ENCODE peak calls at places on chromosomes 13 and 19, in ten cellular contexts. One of them, this sample, is unnamed.

GRCh38 chr13:99013951-99014350 is 36.1 kb upstream of the DOCK9 start:
- DNase-seq in sigmoid colon: no peak
- DNase-seq in RWPE1: no peak
- DNase-seq in brain microvascular endothelial cell: no peak
- DNase-seq in heart right ventricle: no peak
- DNase-seq in transverse colon: no peak
- DNase-seq in A549: no peak
- DNase-seq in lung: peak
- DNase-seq in AG09309: no peak
- DNase-seq in foreskin keratinocyte: no peak
- DNase-seq in this sample: no peak

GRCh38 chr19:14113762-14114414 is 3.7 kb downstream of the PRKACA start:
- DNase-seq in sigmoid colon: no peak
- DNase-seq in transverse colon: peak
- DNase-seq in heart right ventricle: peak
- DNase-seq in foreskin keratinocyte: no peak
- DNase-seq in brain microvascular endothelial cell: no peak
- DNase-seq in lung: peak
- DNase-seq in AG09309: no peak
- DNase-seq in A549: no peak
- DNase-seq in RWPE1: no peak
- DNase-seq in this sample: no peak

GRCh38 chr19:39212377-39212742 is 8.3 kb upstream of the SYCN start:
- DNase-seq in A549: no peak
- DNase-seq in RWPE1: no peak
- DNase-seq in foreskin keratinocyte: no peak
- DNase-seq in brain microvascular endothelial cell: peak
- DNase-seq in AG09309: no peak
- DNase-seq in lung: peak
- DNase-seq in heart right ventricle: no peak
- DNase-seq in sigmoid colon: no peak
- DNase-seq in transverse colon: peak
- DNase-seq in this sample: peak

GRCh38 chr19:13277104-13277809 is 127.0 kb downstream of the IER2 start:
- DNase-seq in RWPE1: peak
- DNase-seq in A549: peak
- DNase-seq in transverse colon: peak
- DNase-seq in sigmoid colon: no peak
- DNase-seq in heart right ventricle: peak
- DNase-seq in AG09309: peak
- DNase-seq in foreskin keratinocyte: peak
- DNase-seq in brain microvascular endothelial cell: peak
- DNase-seq in lung: peak
- DNase-seq in this sample: peak

GRCh38 chr19:507286-508203 is at the start of gene TPGS1:
- DNase-seq in heart right ventricle: peak
- DNase-seq in sigmoid colon: peak
- DNase-seq in AG09309: no peak
- DNase-seq in A549: no peak
- DNase-seq in lung: peak
- DNase-seq in foreskin keratinocyte: no peak
- DNase-seq in RWPE1: peak
- DNase-seq in brain microvascular endothelial cell: peak
- DNase-seq in transverse colon: peak
- DNase-seq in this sample: peak

GRCh38 chr13:51714663-51715168 is 89.2 kb downstream of the DHRS12 start:
- DNase-seq in foreskin keratinocyte: peak
- DNase-seq in transverse colon: no peak
- DNase-seq in A549: no peak
- DNase-seq in RWPE1: peak
- DNase-seq in heart right ventricle: no peak
- DNase-seq in sigmoid colon: no peak
- DNase-seq in lung: no peak
- DNase-seq in brain microvascular endothelial cell: peak
- DNase-seq in AG09309: no peak
- DNase-seq in this sample: peak

GRCh38 chr13:21676611-21677021 is 5.7 kb downstream of the FGF9 start:
- DNase-seq in heart right ventricle: no peak
- DNase-seq in brain microvascular endothelial cell: no peak
- DNase-seq in foreskin keratinocyte: no peak
- DNase-seq in AG09309: no peak
- DNase-seq in RWPE1: no peak
- DNase-seq in transverse colon: peak
- DNase-seq in A549: no peak
- DNase-seq in lung: no peak
- DNase-seq in sigmoid colon: peak
- DNase-seq in this sample: no peak

GRCh38 chr13:110560606-110561334 is 752 bp downstream of the RAB20 start:
- DNase-seq in brain microvascular endothelial cell: peak
- DNase-seq in heart right ventricle: peak
- DNase-seq in A549: no peak
- DNase-seq in AG09309: no peak
- DNase-seq in transverse colon: peak
- DNase-seq in sigmoid colon: peak
- DNase-seq in RWPE1: peak
- DNase-seq in foreskin keratinocyte: peak
- DNase-seq in lung: peak
- DNase-seq in this sample: peak

GRCh38 chr19:56596676-56597075 is 1.6 kb downstream of the ZNF71 start:
- DNase-seq in transverse colon: no peak
- DNase-seq in brain microvascular endothelial cell: no peak
- DNase-seq in foreskin keratinocyte: no peak
- DNase-seq in RWPE1: no peak
- DNase-seq in sigmoid colon: no peak
- DNase-seq in AG09309: no peak
- DNase-seq in lung: no peak
- DNase-seq in heart right ventricle: no peak
- DNase-seq in A549: no peak
- DNase-seq in this sample: peak

GRCh38 chr19:56594446-56594782 is 688 bp upstream of the ZNF71 start:
- DNase-seq in lung: no peak
- DNase-seq in sigmoid colon: no peak
- DNase-seq in AG09309: no peak
- DNase-seq in foreskin keratinocyte: no peak
- DNase-seq in brain microvascular endothelial cell: no peak
- DNase-seq in heart right ventricle: no peak
- DNase-seq in A549: no peak
- DNase-seq in transverse colon: no peak
- DNase-seq in RWPE1: no peak
- DNase-seq in this sample: no peak

GRCh38 chr19:56597696-56598095 is 2.6 kb downstream of the ZNF71 start:
- DNase-seq in heart right ventricle: no peak
- DNase-seq in A549: no peak
- DNase-seq in transverse colon: no peak
- DNase-seq in lung: no peak
- DNase-seq in RWPE1: no peak
- DNase-seq in foreskin keratinocyte: no peak
- DNase-seq in AG09309: no peak
- DNase-seq in brain microvascular endothelial cell: peak
- DNase-seq in sigmoid colon: no peak
- DNase-seq in this sample: no peak

GRCh38 chr19:56595548-56595899 is 422 bp downstream of the ZNF71 start:
- DNase-seq in transverse colon: no peak
- DNase-seq in foreskin keratinocyte: no peak
- DNase-seq in AG09309: no peak
- DNase-seq in sigmoid colon: no peak
- DNase-seq in A549: no peak
- DNase-seq in lung: no peak
- DNase-seq in RWPE1: no peak
- DNase-seq in heart right ventricle: no peak
- DNase-seq in brain microvascular endothelial cell: peak
- DNase-seq in this sample: peak

DNA sequence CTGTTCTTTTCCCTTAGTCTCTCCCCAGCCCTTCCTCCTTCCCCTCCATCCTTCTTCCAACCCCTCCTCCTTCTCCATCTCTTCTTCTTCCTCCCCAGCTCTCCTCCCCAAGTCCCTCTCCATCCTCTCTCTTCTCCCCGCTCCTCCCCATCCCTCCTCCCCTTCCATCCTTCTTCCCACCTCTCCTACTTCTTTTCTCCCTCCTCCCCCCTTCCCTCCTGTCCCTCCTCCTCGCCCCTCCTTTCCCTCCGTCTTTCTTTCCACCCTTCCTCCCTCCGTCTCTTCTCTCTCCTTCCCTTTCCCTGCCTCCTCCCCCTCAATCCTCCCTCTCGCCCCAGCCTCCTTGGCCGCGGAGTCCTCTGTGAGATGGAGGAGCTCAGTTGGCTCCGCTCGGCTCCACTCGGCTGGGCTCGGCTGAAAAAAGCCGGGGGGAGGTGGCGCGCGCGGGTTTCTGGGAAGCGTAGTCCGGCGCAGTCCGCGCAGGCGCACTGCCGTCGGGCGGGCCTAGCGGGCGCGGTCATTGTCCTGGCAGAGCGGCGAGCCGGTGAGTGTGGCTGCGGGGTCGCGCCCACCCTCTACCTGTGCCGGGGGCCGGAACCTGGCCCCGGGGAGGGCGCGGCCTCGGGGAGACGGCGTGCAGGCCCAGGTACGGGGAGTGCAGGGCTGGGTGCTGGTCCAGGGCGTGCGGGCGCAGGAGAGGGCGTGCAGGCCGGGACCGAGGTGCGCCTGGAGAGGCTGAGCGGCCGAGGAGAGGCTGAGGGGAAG is at the start of gene ZNF71:
- DNase-seq in RWPE1: peak
- DNase-seq in brain microvascular endothelial cell: peak
- DNase-seq in sigmoid colon: peak
- DNase-seq in transverse colon: peak
- DNase-seq in lung: peak
- DNase-seq in heart right ventricle: peak
- DNase-seq in A549: peak
- DNase-seq in foreskin keratinocyte: peak
- DNase-seq in AG09309: peak
- DNase-seq in this sample: peak
- TF ChIP-seq CTCF in RWPE1: no peak
- TF ChIP-seq CTCF in brain microvascular endothelial cell: no peak
- TF ChIP-seq CTCF in sigmoid colon: no peak
- TF ChIP-seq CTCF in transverse colon: no peak
- TF ChIP-seq CTCF in lung: no peak
- TF ChIP-seq CTCF in heart right ventricle: no peak
- TF ChIP-seq CTCF in A549: no peak
- TF ChIP-seq CTCF in foreskin keratinocyte: no peak
- TF ChIP-seq CTCF in AG09309: no peak
- TF ChIP-seq CTCF in this sample: no peak

GRCh38 chr13:86569974-86570373 is 770.8 kb upstream of the SLITRK6 start:
- DNase-seq in sigmoid colon: no peak
- DNase-seq in transverse colon: no peak
- DNase-seq in brain microvascular endothelial cell: no peak
- DNase-seq in foreskin keratinocyte: no peak
- DNase-seq in AG09309: no peak
- DNase-seq in A549: no peak
- DNase-seq in lung: no peak
- DNase-seq in heart right ventricle: no peak
- DNase-seq in RWPE1: no peak
- DNase-seq in this sample: no peak

GRCh38 chr13:86567119-86567518 is 767.9 kb upstream of the SLITRK6 start:
- DNase-seq in heart right ventricle: no peak
- DNase-seq in transverse colon: no peak
- DNase-seq in brain microvascular endothelial cell: no peak
- DNase-seq in A549: no peak
- DNase-seq in foreskin keratinocyte: no peak
- DNase-seq in sigmoid colon: no peak
- DNase-seq in AG09309: no peak
- DNase-seq in RWPE1: no peak
- DNase-seq in lung: no peak
- DNase-seq in this sample: no peak

GRCh38 chr13:86563308-86563707 is 764.1 kb upstream of the SLITRK6 start:
- DNase-seq in foreskin keratinocyte: peak
- DNase-seq in RWPE1: peak
- DNase-seq in lung: no peak
- DNase-seq in brain microvascular endothelial cell: no peak
- DNase-seq in sigmoid colon: no peak
- DNase-seq in transverse colon: no peak
- DNase-seq in A549: no peak
- DNase-seq in heart right ventricle: no peak
- DNase-seq in AG09309: no peak
- DNase-seq in this sample: peak

GRCh38 chr13:86572115-86572514 is 772.9 kb upstream of the SLITRK6 start:
- DNase-seq in brain microvascular endothelial cell: no peak
- DNase-seq in RWPE1: peak
- DNase-seq in foreskin keratinocyte: peak
- DNase-seq in A549: no peak
- DNase-seq in heart right ventricle: no peak
- DNase-seq in lung: no peak
- DNase-seq in AG09309: no peak
- DNase-seq in transverse colon: no peak
- DNase-seq in sigmoid colon: no peak
- DNase-seq in this sample: peak

DNA sequence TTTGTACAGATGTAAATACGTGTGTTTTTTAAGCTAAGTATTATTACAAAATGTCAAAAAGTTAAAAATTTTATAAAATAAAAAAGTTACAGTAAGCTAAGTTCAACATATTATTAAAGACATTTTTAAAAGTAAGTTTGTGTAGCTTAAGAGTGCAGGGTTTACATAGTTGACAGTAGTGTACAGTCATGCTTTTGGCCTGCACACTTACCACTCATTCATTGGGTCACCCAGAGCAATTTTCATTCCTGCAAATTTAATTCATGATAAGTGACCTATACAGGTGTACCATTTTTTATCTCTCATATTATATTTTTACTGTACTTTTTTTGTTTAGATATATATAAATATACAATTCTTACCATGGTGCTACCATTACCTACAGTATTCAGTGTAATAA is 769.9 kb upstream of the SLITRK6 start:
- DNase-seq in sigmoid colon: no peak
- DNase-seq in transverse colon: no peak
- DNase-seq in brain microvascular endothelial cell: no peak
- DNase-seq in foreskin keratinocyte: no peak
- DNase-seq in lung: no peak
- DNase-seq in A549: no peak
- DNase-seq in AG09309: no peak
- DNase-seq in heart right ventricle: no peak
- DNase-seq in RWPE1: no peak
- DNase-seq in this sample: no peak
- TF ChIP-seq CTCF in sigmoid colon: no peak
- TF ChIP-seq CTCF in transverse colon: no peak
- TF ChIP-seq CTCF in brain microvascular endothelial cell: no peak
- TF ChIP-seq CTCF in foreskin keratinocyte: no peak
- TF ChIP-seq CTCF in lung: no peak
- TF ChIP-seq CTCF in A549: no peak
- TF ChIP-seq CTCF in AG09309: no peak
- TF ChIP-seq CTCF in heart right ventricle: no peak
- TF ChIP-seq CTCF in RWPE1: no peak
- TF ChIP-seq CTCF in this sample: no peak

GRCh38 chr13:32001392-32001768 is 30.2 kb upstream of the FRY start:
- DNase-seq in heart right ventricle: peak
- DNase-seq in lung: no peak
- DNase-seq in RWPE1: peak
- DNase-seq in transverse colon: no peak
- DNase-seq in sigmoid colon: no peak
- DNase-seq in foreskin keratinocyte: peak
- DNase-seq in brain microvascular endothelial cell: peak
- DNase-seq in AG09309: no peak
- DNase-seq in A549: peak
- DNase-seq in this sample: peak
- TF ChIP-seq CTCF in heart right ventricle: no peak
- TF ChIP-seq CTCF in lung: peak
- TF ChIP-seq CTCF in RWPE1: peak
- TF ChIP-seq CTCF in transverse colon: peak
- TF ChIP-seq CTCF in sigmoid colon: peak
- TF ChIP-seq CTCF in foreskin keratinocyte: peak
- TF ChIP-seq CTCF in brain microvascular endothelial cell: peak
- TF ChIP-seq CTCF in AG09309: peak
- TF ChIP-seq CTCF in A549: peak
- TF ChIP-seq CTCF in this sample: peak

GRCh38 chr19:17260842-17261325 is 3.7 kb downstream of the USHBP1 start:
- DNase-seq in foreskin keratinocyte: peak
- DNase-seq in RWPE1: peak
- DNase-seq in lung: peak
- DNase-seq in brain microvascular endothelial cell: peak
- DNase-seq in transverse colon: peak
- DNase-seq in heart right ventricle: peak
- DNase-seq in A549: peak
- DNase-seq in sigmoid colon: peak
- DNase-seq in AG09309: no peak
- DNase-seq in this sample: peak
- TF ChIP-seq CTCF in foreskin keratinocyte: peak
- TF ChIP-seq CTCF in RWPE1: peak
- TF ChIP-seq CTCF in lung: peak
- TF ChIP-seq CTCF in brain microvascular endothelial cell: peak
- TF ChIP-seq CTCF in transverse colon: peak
- TF ChIP-seq CTCF in heart right ventricle: peak
- TF ChIP-seq CTCF in A549: peak
- TF ChIP-seq CTCF in sigmoid colon: peak
- TF ChIP-seq CTCF in AG09309: peak
- TF ChIP-seq CTCF in this sample: peak